ENCODE peak calls at places on chromosomes 5 and 9, in five cellular contexts. One of them, this sample, is unnamed.
A peak's percentile ranks its signal among the peaks of the same experiment; 100 is the strongest.

GRCh38 chr9:35353731-35354365 is 136.1 kb upstream of the RUSC2 start:
- DNase-seq in CD8-positive, alpha-beta memory T cell: no peak
- DNase-seq in aorta: no peak
- DNase-seq in CD8-positive, alpha-beta T cell: no peak
- DNase-seq in right cardiac atrium: no peak
- DNase-seq in this sample: no peak

GRCh38 chr5:24381861-24382460 is 262.8 kb downstream of the CDH10 start:
- DNase-seq in aorta: no peak
- DNase-seq in CD8-positive, alpha-beta T cell: no peak
- DNase-seq in CD8-positive, alpha-beta memory T cell: no peak
- DNase-seq in right cardiac atrium: no peak
- DNase-seq in this sample: no peak

GRCh38 chr5:137415231-137415681 is 83.9 kb downstream of the SPOCK1 start:
- DNase-seq in CD8-positive, alpha-beta memory T cell: no peak
- DNase-seq in CD8-positive, alpha-beta T cell: no peak
- DNase-seq in aorta: no peak
- DNase-seq in right cardiac atrium: no peak
- DNase-seq in this sample: no peak

GRCh38 chr5:37724395-37725125 is 115.3 kb downstream of the GDNF start:
- DNase-seq in CD8-positive, alpha-beta T cell: no peak
- DNase-seq in aorta: no peak
- DNase-seq in CD8-positive, alpha-beta memory T cell: no peak
- DNase-seq in right cardiac atrium: no peak
- DNase-seq in this sample: no peak

GRCh38 chr5:31362931-31363568 is 168.8 kb downstream of the DROSHA start:
- DNase-seq in CD8-positive, alpha-beta memory T cell: no peak
- DNase-seq in CD8-positive, alpha-beta T cell: no peak
- DNase-seq in right cardiac atrium: no peak
- DNase-seq in aorta: no peak
- DNase-seq in this sample: no peak

GRCh38 chr5:72841756-72842535 is 25.5 kb downstream of the TNPO1 start:
- DNase-seq in right cardiac atrium: no peak
- DNase-seq in aorta: no peak
- DNase-seq in CD8-positive, alpha-beta T cell: no peak
- DNase-seq in CD8-positive, alpha-beta memory T cell: no peak
- DNase-seq in this sample: no peak

GRCh38 chr5:181159286-181160143 is 12.1 kb downstream of the OR2V2 start:
- DNase-seq in CD8-positive, alpha-beta memory T cell: peak; percentile 90
- DNase-seq in CD8-positive, alpha-beta T cell: peak; percentile 91
- DNase-seq in aorta: peak; percentile 96
- DNase-seq in right cardiac atrium: peak; percentile 80
- DNase-seq in this sample: peak; percentile 82

GRCh38 chr5:86684222-86684621 is 66.5 kb downstream of the COX7C start:
- DNase-seq in aorta: no peak
- DNase-seq in CD8-positive, alpha-beta T cell: no peak
- DNase-seq in right cardiac atrium: no peak
- DNase-seq in CD8-positive, alpha-beta memory T cell: no peak
- DNase-seq in this sample: no peak

GRCh38 chr9:101026824-101027223 is 1.7 kb upstream of the PLPPR1 start:
- DNase-seq in aorta: no peak
- DNase-seq in CD8-positive, alpha-beta T cell: no peak
- DNase-seq in CD8-positive, alpha-beta memory T cell: no peak
- DNase-seq in right cardiac atrium: no peak
- DNase-seq in this sample: no peak

GRCh38 chr5:95818181-95819147 is 4.1 kb downstream of the GLRX start:
- DNase-seq in right cardiac atrium: no peak
- DNase-seq in aorta: no peak
- DNase-seq in CD8-positive, alpha-beta memory T cell: no peak
- DNase-seq in CD8-positive, alpha-beta T cell: no peak
- DNase-seq in this sample: no peak

GRCh38 chr5:57488308-57488955 is 5.8 kb upstream of the ACTBL2 start:
- DNase-seq in right cardiac atrium: no peak
- DNase-seq in aorta: no peak
- DNase-seq in CD8-positive, alpha-beta T cell: no peak
- DNase-seq in CD8-positive, alpha-beta memory T cell: no peak
- DNase-seq in this sample: peak; percentile 23

GRCh38 chr5:402615-403359 is 40.2 kb upstream of the EXOC3 start:
- DNase-seq in CD8-positive, alpha-beta memory T cell: no peak
- DNase-seq in CD8-positive, alpha-beta T cell: no peak
- DNase-seq in right cardiac atrium: no peak
- DNase-seq in aorta: peak; percentile 40
- DNase-seq in this sample: no peak

GRCh38 chr5:159887050-159887449 is 29.2 kb upstream of the ADRA1B start:
- DNase-seq in CD8-positive, alpha-beta memory T cell: no peak
- DNase-seq in right cardiac atrium: no peak
- DNase-seq in aorta: no peak
- DNase-seq in CD8-positive, alpha-beta T cell: no peak
- DNase-seq in this sample: no peak

GRCh38 chr5:74186351-74187315 is 453.9 kb downstream of the ENC1 start:
- DNase-seq in CD8-positive, alpha-beta memory T cell: no peak
- DNase-seq in right cardiac atrium: no peak
- DNase-seq in aorta: no peak
- DNase-seq in CD8-positive, alpha-beta T cell: no peak
- DNase-seq in this sample: no peak

GRCh38 chr9:94167376-94167775 is 83.1 kb downstream of the PTPDC1 start:
- DNase-seq in right cardiac atrium: no peak
- DNase-seq in aorta: no peak
- DNase-seq in CD8-positive, alpha-beta memory T cell: no peak
- DNase-seq in CD8-positive, alpha-beta T cell: no peak
- DNase-seq in this sample: no peak

GRCh38 chr5:179268966-179269693 is 76.1 kb downstream of the ADAMTS2 start:
- DNase-seq in aorta: peak; percentile 26
- DNase-seq in CD8-positive, alpha-beta T cell: no peak
- DNase-seq in CD8-positive, alpha-beta memory T cell: no peak
- DNase-seq in right cardiac atrium: no peak
- DNase-seq in this sample: no peak

GRCh38 chr5:53303105-53303504 is 177.3 kb upstream of the FST start:
- DNase-seq in right cardiac atrium: no peak
- DNase-seq in CD8-positive, alpha-beta memory T cell: no peak
- DNase-seq in CD8-positive, alpha-beta T cell: no peak
- DNase-seq in aorta: no peak
- DNase-seq in this sample: no peak

GRCh38 chr9:89523948-89524347 is 26.0 kb upstream of the SEMA4D start:
- DNase-seq in CD8-positive, alpha-beta T cell: no peak
- DNase-seq in right cardiac atrium: no peak
- DNase-seq in aorta: no peak
- DNase-seq in CD8-positive, alpha-beta memory T cell: peak; percentile 44
- DNase-seq in this sample: no peak

GRCh38 chr9:120538339-120538738 is 41.6 kb downstream of the CDK5RAP2 start:
- DNase-seq in CD8-positive, alpha-beta T cell: no peak
- DNase-seq in CD8-positive, alpha-beta memory T cell: no peak
- DNase-seq in aorta: no peak
- DNase-seq in right cardiac atrium: no peak
- DNase-seq in this sample: peak; percentile 28

GRCh38 chr5:108481355-108481931 is 99.5 kb upstream of the FBXL17 start:
- DNase-seq in CD8-positive, alpha-beta T cell: no peak
- DNase-seq in right cardiac atrium: no peak
- DNase-seq in CD8-positive, alpha-beta memory T cell: no peak
- DNase-seq in aorta: no peak
- DNase-seq in this sample: peak; percentile 7

GRCh38 chr9:91419222-91420191 is 4.1 kb downstream of the NFIL3 start:
- DNase-seq in CD8-positive, alpha-beta T cell: no peak
- DNase-seq in aorta: peak; percentile 85
- DNase-seq in right cardiac atrium: peak; percentile 71
- DNase-seq in CD8-positive, alpha-beta memory T cell: no peak
- DNase-seq in this sample: peak; percentile 28

GRCh38 chr5:28269978-28270377 is 1231.6 kb upstream of the CDH9 start:
- DNase-seq in aorta: no peak
- DNase-seq in CD8-positive, alpha-beta memory T cell: no peak
- DNase-seq in right cardiac atrium: no peak
- DNase-seq in CD8-positive, alpha-beta T cell: no peak
- DNase-seq in this sample: no peak

GRCh38 chr9:131095666-131096489 is 453 bp upstream of the AIF1L start:
- DNase-seq in CD8-positive, alpha-beta T cell: no peak
- DNase-seq in aorta: no peak
- DNase-seq in right cardiac atrium: peak; percentile 41
- DNase-seq in CD8-positive, alpha-beta memory T cell: no peak
- DNase-seq in this sample: peak; percentile 60

GRCh38 chr5:73826761-73827450 is 200.9 kb downstream of the ARHGEF28 start:
- DNase-seq in CD8-positive, alpha-beta T cell: no peak
- DNase-seq in CD8-positive, alpha-beta memory T cell: no peak
- DNase-seq in right cardiac atrium: no peak
- DNase-seq in aorta: no peak
- DNase-seq in this sample: no peak

GRCh38 chr9:137156567-137157375 is 13.1 kb downstream of the LRRC26 start:
- DNase-seq in CD8-positive, alpha-beta memory T cell: peak; percentile 48
- DNase-seq in aorta: no peak
- DNase-seq in CD8-positive, alpha-beta T cell: peak; percentile 52
- DNase-seq in right cardiac atrium: peak; percentile 41
- DNase-seq in this sample: no peak

GRCh38 chr9:93132287-93132927 is 1.6 kb downstream of the NINJ1 start:
- DNase-seq in CD8-positive, alpha-beta memory T cell: no peak
- DNase-seq in right cardiac atrium: peak; percentile 54
- DNase-seq in CD8-positive, alpha-beta T cell: no peak
- DNase-seq in aorta: no peak
- DNase-seq in this sample: peak; percentile 74

GRCh38 chr5:80245986-80246781 is 9.7 kb downstream of the SERINC5 start:
- DNase-seq in CD8-positive, alpha-beta T cell: no peak
- DNase-seq in aorta: no peak
- DNase-seq in CD8-positive, alpha-beta memory T cell: no peak
- DNase-seq in right cardiac atrium: no peak
- DNase-seq in this sample: no peak

GRCh38 chr5:82296929-82297328 is 18.8 kb upstream of the RPS23 start:
- DNase-seq in right cardiac atrium: no peak
- DNase-seq in aorta: no peak
- DNase-seq in CD8-positive, alpha-beta T cell: no peak
- DNase-seq in CD8-positive, alpha-beta memory T cell: no peak
- DNase-seq in this sample: no peak

GRCh38 chr5:130398825-130399224 is 494.6 kb downstream of the CHSY3 start:
- DNase-seq in CD8-positive, alpha-beta T cell: no peak
- DNase-seq in right cardiac atrium: no peak
- DNase-seq in CD8-positive, alpha-beta memory T cell: no peak
- DNase-seq in aorta: no peak
- DNase-seq in this sample: no peak

GRCh38 chr9:135895202-135895848 is 12.0 kb downstream of the CAMSAP1 start:
- DNase-seq in CD8-positive, alpha-beta T cell: no peak
- DNase-seq in CD8-positive, alpha-beta memory T cell: no peak
- DNase-seq in right cardiac atrium: no peak
- DNase-seq in aorta: no peak
- DNase-seq in this sample: no peak

DNA sequence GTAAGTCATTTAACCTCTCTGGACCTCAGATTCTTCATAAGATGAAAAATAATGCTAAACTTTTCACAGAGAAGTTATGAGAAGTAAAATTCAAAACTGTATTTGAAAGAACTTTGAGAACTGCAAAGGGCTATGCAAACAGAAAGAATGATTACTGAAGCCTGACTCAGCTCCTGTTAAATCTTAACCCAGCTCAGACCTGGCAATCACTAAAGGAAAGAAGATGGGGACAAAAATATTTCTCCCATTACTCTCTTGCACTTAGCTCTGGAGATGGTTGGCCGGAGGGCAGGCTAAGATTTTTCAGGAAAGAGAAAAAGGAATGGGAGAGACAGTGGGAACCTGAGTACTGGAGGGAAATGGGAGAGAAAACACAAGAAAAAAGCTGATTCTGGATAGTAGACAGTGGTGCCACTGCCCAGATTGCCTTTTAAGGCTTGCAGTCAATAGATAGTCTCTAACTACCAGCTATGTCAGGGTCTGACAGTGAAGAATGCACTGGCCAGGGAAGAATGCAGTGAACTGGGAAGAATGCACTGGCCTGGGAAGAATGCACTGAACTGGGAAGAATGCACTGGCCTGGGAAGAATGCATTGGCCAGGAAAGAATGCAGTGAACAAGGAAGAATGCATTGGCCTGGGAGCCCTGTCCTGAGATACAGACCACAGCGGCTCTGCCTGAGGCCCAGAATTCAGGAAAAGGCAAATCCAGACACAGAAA is 25.2 kb upstream of the CEMIP2 start:
- DNase-seq in CD8-positive, alpha-beta T cell: no peak
- DNase-seq in aorta: no peak
- DNase-seq in right cardiac atrium: no peak
- DNase-seq in CD8-positive, alpha-beta memory T cell: no peak
- DNase-seq in this sample: no peak
- H3K27ac ChIP-seq in CD8-positive, alpha-beta T cell: peak overlapping the region; percentile 52
- H3K27ac ChIP-seq in aorta: no peak overlapping the region
- H3K27ac ChIP-seq in right cardiac atrium: no peak overlapping the region
- H3K27ac ChIP-seq in CD8-positive, alpha-beta memory T cell: no peak overlapping the region
- H3K27ac ChIP-seq in this sample: no peak overlapping the region

GRCh38 chr9:107546859-107547258 is 57.3 kb upstream of the KLF4 start:
- DNase-seq in aorta: no peak
- DNase-seq in CD8-positive, alpha-beta memory T cell: no peak
- DNase-seq in CD8-positive, alpha-beta T cell: no peak
- DNase-seq in right cardiac atrium: no peak
- DNase-seq in this sample: no peak

GRCh38 chr9:107548298-107549142 is 59.0 kb upstream of the KLF4 start:
- DNase-seq in right cardiac atrium: peak; percentile 42
- DNase-seq in CD8-positive, alpha-beta memory T cell: no peak
- DNase-seq in aorta: no peak
- DNase-seq in CD8-positive, alpha-beta T cell: no peak
- DNase-seq in this sample: no peak

GRCh38 chr9:107545036-107545435 is 55.5 kb upstream of the KLF4 start:
- DNase-seq in CD8-positive, alpha-beta T cell: no peak
- DNase-seq in aorta: no peak
- DNase-seq in CD8-positive, alpha-beta memory T cell: no peak
- DNase-seq in right cardiac atrium: no peak
- DNase-seq in this sample: no peak

GRCh38 chr9:107547303-107547702 is 57.7 kb upstream of the KLF4 start:
- DNase-seq in CD8-positive, alpha-beta T cell: no peak
- DNase-seq in CD8-positive, alpha-beta memory T cell: no peak
- DNase-seq in right cardiac atrium: no peak
- DNase-seq in aorta: no peak
- DNase-seq in this sample: no peak

GRCh38 chr9:107547772-107548297 is 58.3 kb upstream of the KLF4 start:
- DNase-seq in aorta: no peak
- DNase-seq in CD8-positive, alpha-beta memory T cell: no peak
- DNase-seq in CD8-positive, alpha-beta T cell: no peak
- DNase-seq in right cardiac atrium: no peak
- DNase-seq in this sample: peak; percentile 22
- H3K4me3 ChIP-seq in aorta: no peak overlapping the region
- H3K4me3 ChIP-seq in CD8-positive, alpha-beta memory T cell: no peak overlapping the region
- H3K4me3 ChIP-seq in CD8-positive, alpha-beta T cell: no peak overlapping the region
- H3K4me3 ChIP-seq in right cardiac atrium: no peak overlapping the region
- H3K4me3 ChIP-seq in this sample: no peak overlapping the region

GRCh38 chr5:131973981-131974380 is 28.5 kb upstream of the MEIKIN start:
- DNase-seq in right cardiac atrium: no peak
- DNase-seq in CD8-positive, alpha-beta T cell: no peak
- DNase-seq in CD8-positive, alpha-beta memory T cell: no peak
- DNase-seq in aorta: no peak
- DNase-seq in this sample: no peak
- H3K4me1 ChIP-seq in right cardiac atrium: no peaks in the 10 kb centered on the region
- H3K4me1 ChIP-seq in CD8-positive, alpha-beta T cell: peaks cover 47% of the 10 kb centered on the region
- H3K4me1 ChIP-seq in CD8-positive, alpha-beta memory T cell: peaks cover 45% of the 10 kb centered on the region
- H3K4me1 ChIP-seq in aorta: no peaks in the 10 kb centered on the region
- H3K4me1 ChIP-seq in this sample: no peaks in the 10 kb centered on the region

DNA sequence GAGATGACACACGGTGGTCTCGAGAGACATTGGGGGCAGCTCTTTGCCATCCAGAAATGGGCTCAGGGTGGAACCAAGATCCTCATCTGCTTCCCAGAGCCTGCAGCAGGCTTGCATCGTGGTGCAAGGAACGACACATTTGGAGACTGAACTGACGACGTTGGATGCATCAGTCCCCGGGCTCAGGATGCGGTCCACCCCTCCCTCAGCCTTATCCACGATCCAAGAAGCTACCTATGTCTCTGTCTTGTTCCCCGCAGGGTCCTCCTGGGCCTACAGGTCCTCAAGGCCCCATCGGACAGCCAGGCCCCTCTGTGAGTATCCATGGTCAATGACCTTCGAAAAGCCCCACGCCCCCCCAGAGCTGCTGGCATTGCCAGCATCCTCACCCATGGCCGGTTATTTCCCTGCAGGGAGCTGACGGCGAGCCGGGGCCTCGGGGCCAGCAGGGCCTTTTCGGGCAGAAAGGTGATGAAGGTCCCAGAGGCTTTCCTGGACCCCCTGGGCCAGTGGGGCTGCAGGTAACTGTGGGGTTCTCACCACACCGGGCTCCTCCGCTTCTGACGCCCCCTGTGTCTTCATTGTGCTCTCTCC is 69.4 kb upstream of the FCN2 start:
- DNase-seq in CD8-positive, alpha-beta T cell: no peak
- DNase-seq in aorta: no peak
- DNase-seq in CD8-positive, alpha-beta memory T cell: no peak
- DNase-seq in right cardiac atrium: no peak
- DNase-seq in this sample: no peak
- H3K27ac ChIP-seq in CD8-positive, alpha-beta T cell: no peak overlapping the region
- H3K27ac ChIP-seq in aorta: no peak overlapping the region
- H3K27ac ChIP-seq in CD8-positive, alpha-beta memory T cell: no peak overlapping the region
- H3K27ac ChIP-seq in right cardiac atrium: no peak overlapping the region
- H3K27ac ChIP-seq in this sample: no peak overlapping the region

This sample was measured in heart right ventricle.